ENCODE peak calls at places on chromosomes 16 and 17, in six cellular contexts. One of them, this sample, is unnamed.

GRCh38 chr16:60582528-60582927 is 1453.7 kb downstream of the CDH8 start:
- DNase-seq in HCT116: no peak
- DNase-seq in glutamatergic neuron: no peak
- DNase-seq in foreskin fibroblast: no peak
- DNase-seq in GM20000: no peak
- DNase-seq in HFF-Myc: no peak
- DNase-seq in this sample: no peak

GRCh38 chr17:79042421-79043190 is 18.6 kb downstream of the C1QTNF1 start:
- DNase-seq in HCT116: peak
- DNase-seq in glutamatergic neuron: peak
- DNase-seq in foreskin fibroblast: no peak
- DNase-seq in GM20000: peak
- DNase-seq in HFF-Myc: no peak
- DNase-seq in this sample: no peak

GRCh38 chr17:44002141-44002848 is 2.1 kb upstream of the NAGS start:
- DNase-seq in HCT116: no peak
- DNase-seq in glutamatergic neuron: no peak
- DNase-seq in foreskin fibroblast: peak
- DNase-seq in GM20000: no peak
- DNase-seq in HFF-Myc: no peak
- DNase-seq in this sample: no peak

GRCh38 chr17:47120521-47121095 is 68.5 kb downstream of the CDC27 start:
- DNase-seq in HCT116: no peak
- DNase-seq in glutamatergic neuron: no peak
- DNase-seq in foreskin fibroblast: peak
- DNase-seq in GM20000: no peak
- DNase-seq in HFF-Myc: peak
- DNase-seq in this sample: no peak

GRCh38 chr16:31704138-31704537 is 169.5 kb upstream of the ZNF267 start:
- DNase-seq in HCT116: no peak
- DNase-seq in glutamatergic neuron: no peak
- DNase-seq in foreskin fibroblast: no peak
- DNase-seq in GM20000: no peak
- DNase-seq in HFF-Myc: no peak
- DNase-seq in this sample: no peak

GRCh38 chr16:88376835-88377726 is 5.7 kb upstream of the ZNF469 start:
- DNase-seq in HCT116: no peak
- DNase-seq in glutamatergic neuron: peak
- DNase-seq in foreskin fibroblast: no peak
- DNase-seq in GM20000: peak
- DNase-seq in HFF-Myc: no peak
- DNase-seq in this sample: no peak

GRCh38 chr16:84782841-84783240 is 36.9 kb upstream of the CRISPLD2 start:
- DNase-seq in HCT116: no peak
- DNase-seq in glutamatergic neuron: no peak
- DNase-seq in foreskin fibroblast: no peak
- DNase-seq in GM20000: no peak
- DNase-seq in HFF-Myc: no peak
- DNase-seq in this sample: no peak

GRCh38 chr17:74512041-74512440 is 19.2 kb downstream of the CD300LB start:
- DNase-seq in HCT116: no peak
- DNase-seq in glutamatergic neuron: no peak
- DNase-seq in foreskin fibroblast: no peak
- DNase-seq in GM20000: no peak
- DNase-seq in HFF-Myc: no peak
- DNase-seq in this sample: no peak

GRCh38 chr17:48791128-48792032 is 25.6 kb downstream of the TTLL6 start:
- DNase-seq in HCT116: peak
- DNase-seq in glutamatergic neuron: peak
- DNase-seq in foreskin fibroblast: peak
- DNase-seq in GM20000: peak
- DNase-seq in HFF-Myc: peak
- DNase-seq in this sample: peak

GRCh38 chr16:19361587-19361986 is 56.1 kb upstream of the TMC5 start:
- DNase-seq in HCT116: no peak
- DNase-seq in glutamatergic neuron: no peak
- DNase-seq in foreskin fibroblast: no peak
- DNase-seq in GM20000: no peak
- DNase-seq in HFF-Myc: no peak
- DNase-seq in this sample: no peak

GRCh38 chr16:17493012-17493411 is 22.3 kb upstream of the XYLT1 start:
- DNase-seq in HCT116: no peak
- DNase-seq in glutamatergic neuron: no peak
- DNase-seq in foreskin fibroblast: no peak
- DNase-seq in GM20000: no peak
- DNase-seq in HFF-Myc: no peak
- DNase-seq in this sample: no peak

GRCh38 chr17:43974541-43975315 is 21.0 kb upstream of the PYY start:
- DNase-seq in HCT116: no peak
- DNase-seq in glutamatergic neuron: no peak
- DNase-seq in foreskin fibroblast: no peak
- DNase-seq in GM20000: no peak
- DNase-seq in HFF-Myc: no peak
- DNase-seq in this sample: no peak

GRCh38 chr17:50211249-50212120 is 10.1 kb upstream of the COL1A1 start:
- DNase-seq in HCT116: no peak
- DNase-seq in glutamatergic neuron: no peak
- DNase-seq in foreskin fibroblast: no peak
- DNase-seq in GM20000: no peak
- DNase-seq in HFF-Myc: no peak
- DNase-seq in this sample: no peak

GRCh38 chr17:31067699-31068184 is 27.0 kb upstream of the NF1 start:
- DNase-seq in HCT116: peak
- DNase-seq in glutamatergic neuron: no peak
- DNase-seq in foreskin fibroblast: peak
- DNase-seq in GM20000: no peak
- DNase-seq in HFF-Myc: peak
- DNase-seq in this sample: no peak

GRCh38 chr17:39231587-39232551 is 6.1 kb upstream of the STAC2 start:
- DNase-seq in HCT116: no peak
- DNase-seq in glutamatergic neuron: peak
- DNase-seq in foreskin fibroblast: no peak
- DNase-seq in GM20000: peak
- DNase-seq in HFF-Myc: no peak
- DNase-seq in this sample: no peak

GRCh38 chr16:23469814-23470213 is 16.8 kb upstream of the COG7 start:
- DNase-seq in HCT116: peak
- DNase-seq in glutamatergic neuron: no peak
- DNase-seq in foreskin fibroblast: peak
- DNase-seq in GM20000: no peak
- DNase-seq in HFF-Myc: no peak
- DNase-seq in this sample: no peak

GRCh38 chr17:73498854-73499597 is 145.2 kb downstream of the SDK2 start:
- DNase-seq in HCT116: no peak
- DNase-seq in glutamatergic neuron: no peak
- DNase-seq in foreskin fibroblast: no peak
- DNase-seq in GM20000: no peak
- DNase-seq in HFF-Myc: no peak
- DNase-seq in this sample: no peak

GRCh38 chr16:51648521-51648920 is 497.5 kb upstream of the SALL1 start:
- DNase-seq in HCT116: no peak
- DNase-seq in glutamatergic neuron: no peak
- DNase-seq in foreskin fibroblast: peak
- DNase-seq in GM20000: no peak
- DNase-seq in HFF-Myc: no peak
- DNase-seq in this sample: no peak

GRCh38 chr17:13638855-13639458 is 37.2 kb upstream of the HS3ST3A1 start:
- DNase-seq in HCT116: no peak
- DNase-seq in glutamatergic neuron: no peak
- DNase-seq in foreskin fibroblast: no peak
- DNase-seq in GM20000: no peak
- DNase-seq in HFF-Myc: no peak
- DNase-seq in this sample: no peak

GRCh38 chr17:9242983-9243382 is 221.7 kb downstream of the NTN1 start:
- DNase-seq in HCT116: no peak
- DNase-seq in glutamatergic neuron: no peak
- DNase-seq in foreskin fibroblast: no peak
- DNase-seq in GM20000: no peak
- DNase-seq in HFF-Myc: no peak
- DNase-seq in this sample: no peak

GRCh38 chr17:7825206-7825980 is 8.6 kb upstream of the KDM6B start:
- DNase-seq in HCT116: no peak
- DNase-seq in glutamatergic neuron: no peak
- DNase-seq in foreskin fibroblast: no peak
- DNase-seq in GM20000: no peak
- DNase-seq in HFF-Myc: no peak
- DNase-seq in this sample: no peak

GRCh38 chr17:50959341-50959740 is 93.2 kb upstream of the TOB1 start:
- DNase-seq in HCT116: no peak
- DNase-seq in glutamatergic neuron: no peak
- DNase-seq in foreskin fibroblast: no peak
- DNase-seq in GM20000: no peak
- DNase-seq in HFF-Myc: no peak
- DNase-seq in this sample: no peak

GRCh38 chr16:2252806-2253148 is 1.4 kb upstream of the ECI1 start:
- DNase-seq in HCT116: no peak
- DNase-seq in glutamatergic neuron: no peak
- DNase-seq in foreskin fibroblast: no peak
- DNase-seq in GM20000: no peak
- DNase-seq in HFF-Myc: no peak
- DNase-seq in this sample: no peak

GRCh38 chr17:28466001-28466400 is 7.4 kb upstream of the SLC13A2 start:
- DNase-seq in HCT116: no peak
- DNase-seq in glutamatergic neuron: no peak
- DNase-seq in foreskin fibroblast: no peak
- DNase-seq in GM20000: no peak
- DNase-seq in HFF-Myc: no peak
- DNase-seq in this sample: no peak

GRCh38 chr17:72121164-72122001 is 563 bp downstream of the SOX9 start:
- DNase-seq in HCT116: no peak
- DNase-seq in glutamatergic neuron: peak
- DNase-seq in foreskin fibroblast: peak
- DNase-seq in GM20000: peak
- DNase-seq in HFF-Myc: no peak
- DNase-seq in this sample: no peak

GRCh38 chr17:31093866-31094599 is 744 bp upstream of the NF1 start:
- DNase-seq in HCT116: no peak
- DNase-seq in glutamatergic neuron: peak
- DNase-seq in foreskin fibroblast: no peak
- DNase-seq in GM20000: no peak
- DNase-seq in HFF-Myc: no peak
- DNase-seq in this sample: no peak

GRCh38 chr17:43418441-43419374 is 19.9 kb downstream of the ARL4D start:
- DNase-seq in HCT116: peak
- DNase-seq in glutamatergic neuron: peak
- DNase-seq in foreskin fibroblast: peak
- DNase-seq in GM20000: no peak
- DNase-seq in HFF-Myc: peak
- DNase-seq in this sample: no peak

GRCh38 chr16:2143874-2144485 is 4.4 kb upstream of the RAB26 start:
- DNase-seq in HCT116: no peak
- DNase-seq in glutamatergic neuron: no peak
- DNase-seq in foreskin fibroblast: no peak
- DNase-seq in GM20000: no peak
- DNase-seq in HFF-Myc: no peak
- DNase-seq in this sample: no peak

GRCh38 chr16:68384293-68385255 is 63.7 kb downstream of the SMPD3 start:
- DNase-seq in HCT116: no peak
- DNase-seq in glutamatergic neuron: peak
- DNase-seq in foreskin fibroblast: no peak
- DNase-seq in GM20000: no peak
- DNase-seq in HFF-Myc: no peak
- DNase-seq in this sample: no peak
- TF ChIP-seq CTCF in HCT116: no peak
- TF ChIP-seq CTCF in glutamatergic neuron: no peak
- TF ChIP-seq CTCF in foreskin fibroblast: no peak
- TF ChIP-seq CTCF in GM20000: no peak
- TF ChIP-seq CTCF in HFF-Myc: no peak
- TF ChIP-seq CTCF in this sample: no peak

DNA sequence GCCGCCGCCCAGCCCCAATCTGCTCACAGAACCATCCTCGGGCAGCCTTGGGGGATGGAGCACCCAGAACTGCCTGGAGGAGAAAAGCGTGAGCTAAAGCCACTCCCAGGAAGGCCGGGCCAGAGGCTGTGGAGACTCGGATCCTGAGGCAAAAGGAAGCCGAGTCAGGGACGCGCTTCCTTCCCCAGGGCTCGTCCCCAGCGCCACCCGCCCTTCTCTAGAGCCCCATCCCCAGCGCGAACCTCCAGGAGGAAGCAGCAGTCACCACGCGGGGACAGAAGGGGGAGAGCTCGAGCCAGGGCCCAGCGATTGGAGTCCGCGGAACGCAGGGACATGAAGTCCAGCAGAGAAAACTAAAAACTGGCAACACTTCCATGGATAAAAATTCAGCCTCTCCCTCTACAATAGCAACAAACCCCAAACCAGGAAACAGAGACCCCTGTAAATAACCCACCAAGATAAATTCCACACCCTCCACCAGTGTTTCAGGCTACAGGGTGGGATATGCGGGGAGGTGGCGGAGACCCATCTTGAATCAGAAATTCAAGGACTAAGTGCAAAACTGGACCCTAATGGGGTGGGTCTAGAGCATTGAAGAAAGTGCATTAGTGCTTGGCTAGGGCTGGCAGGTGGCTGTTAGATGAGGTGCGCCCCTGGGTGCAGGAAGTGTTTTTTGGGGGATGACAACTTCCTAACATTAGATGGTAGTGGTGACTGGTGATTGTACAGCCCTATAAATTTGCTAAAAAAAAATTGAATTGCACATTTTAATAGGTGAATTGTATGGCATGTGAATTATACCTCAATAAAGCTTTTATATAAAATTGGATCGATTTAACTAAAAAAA is 116.1 kb upstream of the METRNL start:
- DNase-seq in HCT116: no peak
- DNase-seq in glutamatergic neuron: peak
- DNase-seq in foreskin fibroblast: peak
- DNase-seq in GM20000: peak
- DNase-seq in HFF-Myc: peak
- DNase-seq in this sample: peak
- TF ChIP-seq CTCF in HCT116: peak
- TF ChIP-seq CTCF in glutamatergic neuron: peak
- TF ChIP-seq CTCF in foreskin fibroblast: peak
- TF ChIP-seq CTCF in GM20000: peak
- TF ChIP-seq CTCF in HFF-Myc: peak
- TF ChIP-seq CTCF in this sample: no peak

GRCh38 chr16:54936979-54937672 is 6.5 kb downstream of the IRX5 start:
- DNase-seq in HCT116: no peak
- DNase-seq in glutamatergic neuron: peak
- DNase-seq in foreskin fibroblast: peak
- DNase-seq in GM20000: peak
- DNase-seq in HFF-Myc: no peak
- DNase-seq in this sample: peak
- TF ChIP-seq CTCF in HCT116: peak
- TF ChIP-seq CTCF in glutamatergic neuron: peak
- TF ChIP-seq CTCF in foreskin fibroblast: peak
- TF ChIP-seq CTCF in GM20000: no peak
- TF ChIP-seq CTCF in HFF-Myc: peak
- TF ChIP-seq CTCF in this sample: peak

DNA sequence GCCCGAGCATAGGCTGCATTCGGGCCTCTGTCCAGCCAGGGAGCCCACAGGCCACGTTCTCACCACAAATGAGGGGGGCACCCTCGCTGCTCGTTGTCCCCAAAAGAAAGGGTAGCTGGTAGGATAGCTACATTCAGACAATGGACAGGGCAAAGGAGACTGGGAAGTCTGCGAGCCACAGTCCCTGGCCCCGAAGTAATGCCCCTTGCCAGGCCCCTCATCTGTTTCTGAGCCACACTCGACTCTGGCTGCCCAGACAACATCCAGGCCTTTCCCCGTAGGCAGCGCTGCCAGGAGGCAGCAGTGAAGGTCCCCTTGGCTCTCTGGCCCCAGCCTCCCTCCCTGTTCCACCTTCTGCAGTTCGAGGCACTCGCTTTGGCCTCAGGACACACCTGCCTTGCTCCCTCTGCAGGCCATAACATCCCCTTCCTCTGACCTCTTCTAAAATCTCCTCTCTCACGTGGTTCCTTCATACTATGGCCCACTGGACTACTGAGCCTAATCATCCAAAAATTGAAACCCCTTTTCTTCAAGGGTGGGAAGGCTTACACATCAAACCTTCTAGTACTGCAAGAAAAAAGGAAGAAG is 12.2 kb downstream of the AIPL1 start:
- DNase-seq in HCT116: no peak
- DNase-seq in glutamatergic neuron: no peak
- DNase-seq in foreskin fibroblast: no peak
- DNase-seq in GM20000: no peak
- DNase-seq in HFF-Myc: no peak
- DNase-seq in this sample: no peak
- TF ChIP-seq CTCF in HCT116: no peak
- TF ChIP-seq CTCF in glutamatergic neuron: no peak
- TF ChIP-seq CTCF in foreskin fibroblast: no peak
- TF ChIP-seq CTCF in GM20000: no peak
- TF ChIP-seq CTCF in HFF-Myc: no peak
- TF ChIP-seq CTCF in this sample: no peak